ENCODE peak calls at places on chromosomes 1 and 21, in four cellular contexts. P, W, T and R are unnamed samples.

GRCh38 chr1:214029796-214030195 is 42.0 kb downstream of the PROX1 start:
- DNase-seq in P (no peak), W (no peak), T (no peak), R (no peak)

GRCh38 chr1:239811211-239811902 is 280.3 kb upstream of the FMN2 start:
- DNase-seq in P (no peak), W (no peak), T (no peak), R (no peak)

GRCh38 chr1:203507227-203507626 is 13.3 kb downstream of the OPTC start:
- DNase-seq in P (no peak), W (no peak), T (no peak), R (peak; percentile 60)

GRCh38 chr21:39788383-39788782 is 43.4 kb downstream of the IGSF5 start:
- DNase-seq in P (peak; percentile 88), W (peak; percentile 67), T (no peak), R (peak; percentile 87)

GRCh38 chr1:40824591-40825429 is 37.4 kb downstream of the CITED4 start:
- DNase-seq in P (no peak), W (no peak), T (no peak), R (peak; percentile 57)

GRCh38 chr1:39663559-39663958 is 8.3 kb downstream of the NT5C1A start:
- DNase-seq in P (no peak), W (no peak), T (no peak), R (no peak)

GRCh38 chr1:19852036-19852435 is 30.2 kb upstream of the OTUD3 start:
- DNase-seq in P (no peak), W (no peak), T (no peak), R (no peak)

GRCh38 chr1:212934050-212934449 is 16.3 kb upstream of the VASH2 start:
- DNase-seq in P (no peak), W (no peak), T (no peak), R (no peak)

GRCh38 chr21:46183910-46184624 is at the start of gene SPATC1L:
- DNase-seq in P (peak; percentile 64), W (peak; percentile 75), T (peak; percentile 67), R (peak; percentile 88)

GRCh38 chr21:10639123-10639522 is 117.7 kb downstream of the TPTE start:
- DNase-seq in P (peak; percentile 32), W (no peak), T (no peak), R (no peak)

GRCh38 chr1:168362991-168363390 is 82.3 kb downstream of the TBX19 start:
- DNase-seq in P (no peak), W (no peak), T (peak; percentile 59), R (peak; percentile 39)

GRCh38 chr1:212261361-212261929 is 23.8 kb upstream of the PPP2R5A start:
- DNase-seq in P (no peak), W (no peak), T (no peak), R (no peak)

GRCh38 chr1:21175324-21175669 is 1.4 kb downstream of the EIF4G3 start:
- DNase-seq in P (no peak), W (no peak), T (no peak), R (peak; percentile 70)

GRCh38 chr1:166283190-166283589 is 116.4 kb upstream of the FAM78B start:
- DNase-seq in P (no peak), W (no peak), T (no peak), R (no peak)

GRCh38 chr1:153611024-153611352 is 1.9 kb downstream of the S100A16 start:
- DNase-seq in P (no peak), W (no peak), T (no peak), R (no peak)

GRCh38 chr1:204190212-204191211 is 5.8 kb downstream of the KISS1 start:
- DNase-seq in P (peak; percentile 69), W (peak; percentile 57), T (no peak), R (no peak)

GRCh38 chr1:150235436-150235851 is 468 bp downstream of the ANP32E start:
- DNase-seq in P (no peak), W (no peak), T (no peak), R (no peak)

GRCh38 chr1:170067253-170067819 is 7.2 kb downstream of the KIFAP3 start:
- DNase-seq in P (no peak), W (no peak), T (no peak), R (peak; percentile 20)

GRCh38 chr1:220353229-220354012 is 81.2 kb upstream of the RAB3GAP2 start:
- DNase-seq in P (peak; percentile 37), W (no peak), T (no peak), R (no peak)

GRCh38 chr1:84573481-84573966 is 716 bp downstream of the CTBS start:
- DNase-seq in P (no peak), W (no peak), T (no peak), R (peak; percentile 18)

GRCh38 chr1:116218922-116219321 is 107.7 kb downstream of the MAB21L3 start:
- DNase-seq in P (peak; percentile 49), W (no peak), T (no peak), R (peak; percentile 42)

GRCh38 chr1:53949023-53949611 is 3.0 kb downstream of the LRRC42 start:
- DNase-seq in P (no peak), W (no peak), T (no peak), R (peak; percentile 65)

GRCh38 chr1:104932949-104933679 is 1183.4 kb downstream of the AMY1C start:
- DNase-seq in P (no peak), W (no peak), T (no peak), R (no peak)

GRCh38 chr1:29966526-29967045 is 730.3 kb downstream of the PTPRU start:
- DNase-seq in P (no peak), W (no peak), T (no peak), R (no peak)

GRCh38 chr1:200165493-200166220 is 138.1 kb downstream of the NR5A2 start:
- DNase-seq in P (no peak), W (no peak), T (no peak), R (no peak)

GRCh38 chr1:86339421-86339820 is 56.7 kb downstream of the ODF2L start:
- DNase-seq in P (no peak), W (no peak), T (no peak), R (no peak)
- H3K4me3 ChIP-seq in P (no peak overlapping the region), W (no peak overlapping the region), T (no peak overlapping the region), R (no peak overlapping the region)

GRCh38 chr21:32377991-32378390 is 14.8 kb downstream of the URB1 start:
- DNase-seq in P (no peak), W (no peak), T (no peak), R (no peak)
- H3K9me3 ChIP-seq in P (no peaks in the 10 kb centered on the region), W (no peaks in the 10 kb centered on the region), T (no peaks in the 10 kb centered on the region), R (no peaks in the 10 kb centered on the region)

GRCh38 chr1:27427329-27427728 is 34.9 kb downstream of the GPR3 start:
- DNase-seq in P (no peak), W (no peak), T (no peak), R (no peak)
- H3K4me1 ChIP-seq in P (no peaks in the 10 kb centered on the region), W (peaks cover 76% of the 10 kb centered on the region), T (peaks cover 77% of the 10 kb centered on the region), R (peaks cover 51% of the 10 kb centered on the region)

DNA sequence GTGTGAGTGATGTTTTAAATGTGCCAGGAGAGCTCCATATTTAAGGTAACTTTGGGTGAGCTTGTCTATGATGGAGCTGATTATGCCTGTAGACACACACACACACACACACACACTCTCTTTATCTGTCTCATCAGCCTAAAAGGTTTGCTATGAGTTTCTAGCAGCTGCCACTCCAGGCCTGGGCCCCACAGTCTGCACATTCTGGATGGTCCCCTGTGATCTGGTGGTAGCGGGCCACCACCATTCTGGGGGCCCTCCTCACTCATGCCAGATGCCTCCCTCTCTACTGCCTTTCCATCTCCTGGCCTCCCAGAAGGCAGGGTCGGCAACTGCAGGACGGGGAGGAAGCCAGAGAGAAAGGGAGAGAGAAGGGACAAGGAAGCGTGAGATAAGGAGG is 129.2 kb upstream of the TNR start:
- DNase-seq in P (no peak), W (no peak), T (no peak), R (no peak)
- H3K4me3 ChIP-seq in P (no peak overlapping the region), W (no peak overlapping the region), T (no peak overlapping the region), R (no peak overlapping the region)

GRCh38 chr1:227621211-227621610 is 57.9 kb downstream of the ZNF678 start:
- DNase-seq in P (no peak), W (no peak), T (no peak), R (no peak)
- H3K9me3 ChIP-seq in P (no peaks in the 10 kb centered on the region), W (no peaks in the 10 kb centered on the region), T (peaks cover 13% of the 10 kb centered on the region), R (peaks cover 8% of the 10 kb centered on the region)